ENCODE peak calls at places on chromosomes 12 and 14, in five cellular contexts. Q, J, C, K and V are unnamed samples.

GRCh38 chr12:54032627-54033100 is at the start of gene HOXC5:
- DNase-seq in K (peak), J (peak), Q (peak), C (peak), V (peak)

GRCh38 chr12:123004287-123004686 is 23.8 kb downstream of the ARL6IP4 start:
- DNase-seq in K (no peak), J (no peak), C (no peak), Q (no peak), V (no peak)

GRCh38 chr12:60805340-60805739 is 1209.5 kb downstream of the SLC16A7 start:
- DNase-seq in K (no peak), C (no peak), Q (no peak), J (no peak), V (no peak)

GRCh38 chr12:12091977-12092663 is 21.4 kb downstream of the BCL2L14 start:
- DNase-seq in Q (no peak), C (peak), K (no peak), J (no peak), V (no peak)

GRCh38 chr14:101830271-101830670 is 68.8 kb downstream of the PPP2R5C start:
- DNase-seq in C (no peak), Q (no peak), J (no peak), K (no peak), V (no peak)

GRCh38 chr14:105855246-105855892 is 329.0 kb downstream of the TMEM121 start:
- DNase-seq in J (no peak), Q (no peak), K (no peak), C (no peak), V (no peak)

GRCh38 chr14:60563113-60563512 is 54.2 kb downstream of the SIX6 start:
- DNase-seq in K (no peak), J (no peak), Q (no peak), C (no peak), V (no peak)

GRCh38 chr12:4274960-4275868 is 1.7 kb downstream of the CCND2 start:
- DNase-seq in K (no peak), C (no peak), J (no peak), Q (no peak), V (no peak)

GRCh38 chr12:106247731-106248176 is at the start of gene CKAP4:
- DNase-seq in J (peak), K (peak), C (peak), Q (peak), V (peak)